ENCODE peak calls at places on chromosomes 6 and 20, in six cellular contexts. J, D, N, M, P and O are unnamed samples.

GRCh38 chr20:12925214-12925755 is 83.5 kb upstream of the SPTLC3 start:
- DNase-seq in J (peak), D (peak), N (peak), M (peak), P (peak), O (peak)

GRCh38 chr20:32050851-32051556 is 1.0 kb upstream of the HCK start:
- DNase-seq in J (peak), D (no peak), N (no peak), M (no peak), P (no peak), O (peak)

GRCh38 chr20:62624325-62624690 is 18.0 kb upstream of the SLCO4A1 start:
- DNase-seq in J (peak), D (no peak), N (no peak), M (peak), P (no peak), O (no peak)

GRCh38 chr6:128238248-128238647 is 282.2 kb downstream of the PTPRK start:
- DNase-seq in J (no peak), D (no peak), N (no peak), M (no peak), P (no peak), O (no peak)

GRCh38 chr6:95439741-95440140 is 137.6 kb upstream of the MANEA start:
- DNase-seq in J (no peak), D (no peak), N (no peak), M (no peak), P (no peak), O (no peak)

GRCh38 chr6:28136585-28137457 is 4.9 kb upstream of the ZKSCAN8 start:
- DNase-seq in J (peak), D (peak), N (peak), M (peak), P (peak), O (peak)

GRCh38 chr6:143432588-143432987 is 17.9 kb downstream of the ADAT2 start:
- DNase-seq in J (no peak), D (no peak), N (no peak), M (no peak), P (no peak), O (no peak)

GRCh38 chr6:6057442-6058053 is 50.8 kb upstream of the NRN1 start:
- DNase-seq in J (peak), D (no peak), N (peak), M (peak), P (peak), O (peak)

GRCh38 chr6:170464524-170464979 is 88.6 kb downstream of the PSMB1 start:
- DNase-seq in J (no peak), D (no peak), N (no peak), M (no peak), P (no peak), O (no peak)